ENCODE peak calls at places on chromosomes 4 and X, in ten cellular contexts. P is AG04450, G is upper lobe of right lung, A is body of pancreas, W is neural progenitor cell, C is left ventricle myocardium inferior, O is esophagus squamous epithelium, L is AG09309, N is tibial nerve, Q is ovary. V is an unnamed sample.

GRCh38 chr4:30600246-30600645 is 119.9 kb upstream of the PCDH7 start:
- DNase-seq in P (no peak), G (no peak), A (no peak), W (peak), C (no peak), O (no peak), L (peak), N (no peak), Q (no peak), V (peak)

GRCh38 chr4:74793757-74794340 is 474 bp downstream of the BTC start:
- DNase-seq in P (no peak), G (peak), A (peak), W (peak), C (no peak), O (no peak), L (no peak), N (no peak), Q (peak), V (no peak)

GRCh38 chrX:37746268-37746931 is 33.5 kb upstream of the CYBB start:
- DNase-seq in P (no peak), G (no peak), A (peak), W (no peak), C (no peak), O (no peak), L (no peak), N (no peak), Q (no peak), V (no peak)

GRCh38 chr4:18442957-18443356 is 421.4 kb upstream of the LCORL start:
- DNase-seq in P (no peak), G (no peak), A (no peak), W (no peak), C (no peak), O (no peak), L (no peak), N (no peak), Q (no peak), V (no peak)

GRCh38 chrX:104488811-104489210 is 77.2 kb upstream of the IL1RAPL2 start:
- DNase-seq in P (no peak), G (no peak), A (no peak), W (no peak), C (no peak), O (no peak), L (no peak), N (no peak), Q (no peak), V (no peak)

GRCh38 chrX:9352683-9353430 is 112.0 kb upstream of the TBL1X start:
- DNase-seq in P (no peak), G (no peak), A (peak), W (no peak), C (no peak), O (peak), L (peak), N (no peak), Q (no peak), V (peak)

GRCh38 chrX:47191806-47192401 is 1.7 kb upstream of the UBA1 start:
- DNase-seq in P (no peak), G (no peak), A (no peak), W (no peak), C (no peak), O (no peak), L (no peak), N (no peak), Q (no peak), V (no peak)

GRCh38 chr4:121070274-121070673 is 2.1 kb downstream of the NDNF start:
- DNase-seq in P (no peak), G (no peak), A (no peak), W (peak), C (no peak), O (no peak), L (no peak), N (no peak), Q (peak), V (no peak)

GRCh38 chrX:74242050-74242449 is 61.9 kb upstream of the ZCCHC13 start:
- DNase-seq in P (peak), G (no peak), A (no peak), W (no peak), C (no peak), O (no peak), L (no peak), N (no peak), Q (no peak), V (peak)

GRCh38 chr4:107736924-107737448 is 17.0 kb upstream of the PAPSS1 start:
- DNase-seq in P (no peak), G (no peak), A (peak), W (peak), C (no peak), O (no peak), L (no peak), N (no peak), Q (no peak), V (peak)

GRCh38 chr4:99651370-99651769 is 6.3 kb downstream of the C4orf54 start:
- DNase-seq in P (no peak), G (no peak), A (no peak), W (no peak), C (no peak), O (no peak), L (no peak), N (no peak), Q (no peak), V (no peak)

GRCh38 chr4:99648321-99648720 is 9.3 kb downstream of the C4orf54 start:
- DNase-seq in P (no peak), G (no peak), A (no peak), W (peak), C (no peak), O (no peak), L (no peak), N (no peak), Q (peak), V (no peak)

GRCh38 chr4:99649778-99650177 is 7.8 kb downstream of the C4orf54 start:
- DNase-seq in P (no peak), G (no peak), A (no peak), W (no peak), C (no peak), O (no peak), L (no peak), N (no peak), Q (no peak), V (no peak)

GRCh38 chr4:99651811-99652545 is 5.7 kb downstream of the C4orf54 start:
- DNase-seq in P (no peak), G (peak), A (no peak), W (no peak), C (no peak), O (no peak), L (no peak), N (no peak), Q (no peak), V (no peak)

GRCh38 chr4:99649208-99649607 is 8.4 kb downstream of the C4orf54 start:
- DNase-seq in P (no peak), G (no peak), A (no peak), W (no peak), C (no peak), O (no peak), L (no peak), N (no peak), Q (no peak), V (no peak)
- TF ChIP-seq CTCF in P (no peak), G (no peak), A (no peak), W (no peak), C (no peak), O (no peak), L (no peak), N (no peak), Q (no peak), V (no peak)

GRCh38 chr4:984336-985054 is 2.3 kb upstream of the IDUA start:
- DNase-seq in P (no peak), G (no peak), A (no peak), W (no peak), C (no peak), O (no peak), L (no peak), N (no peak), Q (no peak), V (no peak)
- H3K4me3 ChIP-seq in P (no peak), G (peak), A (no peak), W (peak), C (peak), O (peak), L (no peak), N (peak), Q (no peak), V (peak)

GRCh38 chr4:67918428-67918827 is 34.6 kb upstream of the TMPRSS11D start:
- DNase-seq in P (no peak), G (no peak), A (no peak), W (peak), C (no peak), O (no peak), L (no peak), N (no peak), Q (no peak), V (no peak)
- TF ChIP-seq CTCF in P (peak), G (no peak), A (no peak), W (peak), C (no peak), O (peak), L (peak), N (no peak), Q (no peak), V (no peak)

DNA sequence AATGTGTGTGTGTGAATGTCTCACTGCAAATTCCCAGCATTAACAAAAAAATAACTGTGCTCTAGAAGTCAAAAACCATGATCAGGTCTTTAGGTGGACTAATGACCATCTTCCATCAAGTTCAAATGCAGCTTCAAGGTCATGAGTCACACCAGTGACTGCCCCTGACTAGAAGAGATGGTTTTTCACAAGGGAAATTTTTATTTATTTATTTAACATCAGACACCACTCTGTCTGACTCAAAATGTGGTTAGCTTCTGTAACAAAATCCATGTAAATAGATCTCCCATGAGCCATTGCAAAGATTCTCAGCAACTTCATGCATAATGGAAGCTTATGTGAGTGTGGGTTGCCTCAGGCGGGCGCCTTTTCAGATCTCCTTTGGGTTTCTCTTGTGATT is 219.2 kb downstream of the KIT start:
- DNase-seq in P (no peak), G (no peak), A (no peak), W (no peak), C (no peak), O (no peak), L (no peak), N (no peak), Q (no peak), V (no peak)
- H3K4me3 ChIP-seq in P (no peak), G (no peak), A (no peak), W (no peak), C (no peak), O (no peak), L (no peak), N (no peak), Q (no peak), V (no peak)

GRCh38 chr4:181520790-181521189 is 722.4 kb upstream of the TENM3 start:
- DNase-seq in P (no peak), G (no peak), A (no peak), W (no peak), C (no peak), O (no peak), L (no peak), N (no peak), Q (no peak), V (no peak)

GRCh38 chr4:181517521-181517920 is 725.7 kb upstream of the TENM3 start:
- DNase-seq in P (no peak), G (no peak), A (no peak), W (no peak), C (no peak), O (no peak), L (peak), N (no peak), Q (no peak), V (no peak)
- TF ChIP-seq CTCF in P (no peak), G (no peak), A (no peak), W (no peak), C (no peak), O (no peak), L (no peak), N (no peak), Q (no peak), V (no peak)